ENCODE peak calls at places on chromosomes 11 and 22, in eight cellular contexts. I is naive B cell; M is AML-193; W is activated CD4-positive, alpha-beta T cell treated with anti-CD3 and anti-CD28 coated beads for 24 hours; P is vagina; B is WTC11; E is prostate gland; A is naive thymus-derived CD4-positive, alpha-beta T cell. R is an unnamed sample.

GRCh38 chr11:113906038-113906437 is 1.4 kb downstream of the HTR3B start:
- DNase-seq in E (peak; percentile 84), W (no peak), B (peak; percentile 42), A (no peak), I (no peak), M (no peak), P (no peak), R (peak; percentile 50)

GRCh38 chr22:36595968-36596367 is 67.0 kb upstream of the EIF3D start:
- DNase-seq in B (no peak), P (no peak), W (no peak), I (no peak), E (no peak), A (no peak), M (no peak), R (no peak)

GRCh38 chr11:64745523-64746328 is 1.8 kb upstream of the RASGRP2 start:
- DNase-seq in I (peak; percentile 90), A (peak; percentile 79), W (no peak), M (peak; percentile 45), E (peak; percentile 36), P (no peak), B (peak; percentile 89), R (peak; percentile 94)

GRCh38 chr22:27420817-27421361 is 380.7 kb downstream of the MN1 start:
- DNase-seq in E (peak; percentile 92), P (no peak), I (no peak), M (no peak), A (no peak), B (no peak), W (no peak), R (no peak)

GRCh38 chr11:103624708-103625623 is 411.5 kb upstream of the DDI1 start:
- DNase-seq in P (no peak), I (no peak), A (no peak), B (no peak), E (no peak), M (no peak), W (no peak), R (peak; percentile 14)

GRCh38 chr11:19933801-19934488 is 221.3 kb downstream of the NAV2 start:
- DNase-seq in B (no peak), P (peak; percentile 82), E (no peak), A (no peak), M (no peak), W (no peak), I (no peak), R (no peak)

GRCh38 chr22:50178871-50179869 is 6.5 kb upstream of the TRABD start:
- DNase-seq in M (no peak), B (no peak), A (no peak), W (no peak), E (no peak), P (no peak), I (no peak), R (no peak)

GRCh38 chr22:19644314-19645223 is 69.7 kb upstream of the SEPTIN5 start:
- DNase-seq in P (no peak), E (no peak), M (peak; percentile 78), A (no peak), I (no peak), B (no peak), W (no peak), R (no peak)

GRCh38 chr11:14362613-14363012 is 3.6 kb upstream of the RRAS2 start:
- DNase-seq in E (no peak), B (no peak), I (no peak), P (no peak), A (no peak), W (no peak), M (no peak), R (no peak)

GRCh38 chr11:78567209-78567608 is 7.5 kb downstream of the NARS2 start:
- DNase-seq in P (no peak), A (no peak), B (no peak), M (no peak), E (no peak), W (no peak), I (no peak), R (no peak)

GRCh38 chr22:26779108-26779507 is 121.7 kb downstream of the MIAT start:
- DNase-seq in B (no peak), M (no peak), W (no peak), P (no peak), I (no peak), A (no peak), E (no peak), R (no peak)

GRCh38 chr22:42720263-42721044 is at the start of gene A4GALT:
- DNase-seq in W (no peak), A (no peak), B (peak; percentile 45), P (no peak), M (no peak), I (peak; percentile 10), E (no peak), R (peak; percentile 84)

GRCh38 chr11:72813740-72814138 is 472 bp upstream of the ATG16L2 start:
- DNase-seq in B (no peak), E (peak; percentile 74), P (peak; percentile 90), M (peak; percentile 75), A (peak; percentile 77), W (peak; percentile 70), I (no peak), R (peak; percentile 86)

GRCh38 chr11:76369406-76369805 is 11.5 kb downstream of the THAP12 start:
- DNase-seq in E (no peak), W (no peak), M (no peak), I (no peak), B (no peak), A (no peak), P (no peak), R (no peak)

GRCh38 chr11:31150841-31151240 is 218.7 kb downstream of the DCDC1 start:
- DNase-seq in P (no peak), M (no peak), W (no peak), B (no peak), I (no peak), A (no peak), E (no peak), R (no peak)

GRCh38 chr22:36244522-36245391 is 5.4 kb upstream of the APOL2 start:
- DNase-seq in B (no peak), I (no peak), E (no peak), A (no peak), W (no peak), P (peak; percentile 91), M (no peak), R (no peak)

GRCh38 chr11:82776377-82776776 is 42.7 kb upstream of the FAM181B start:
- DNase-seq in A (no peak), P (no peak), E (no peak), I (no peak), M (no peak), W (no peak), B (no peak), R (no peak)

GRCh38 chr11:91946397-91947090 is 278.1 kb upstream of the FAT3 start:
- DNase-seq in E (no peak), A (no peak), B (no peak), P (no peak), I (no peak), M (no peak), W (no peak), R (no peak)

GRCh38 chr11:124481365-124482323 is 36.1 kb upstream of the OR8B8 start:
- DNase-seq in E (no peak), W (no peak), M (peak; percentile 45), I (no peak), B (no peak), A (no peak), P (no peak), R (peak; percentile 35)

GRCh38 chr11:88175707-88176066 is 444 bp upstream of the RAB38 start:
- DNase-seq in E (no peak), P (no peak), M (peak; percentile 38), W (no peak), B (no peak), I (no peak), A (no peak), R (no peak)

GRCh38 chr11:77187776-77188175 is 59.7 kb downstream of the MYO7A start:
- DNase-seq in P (no peak), B (no peak), W (no peak), I (no peak), A (no peak), E (no peak), M (no peak), R (no peak)

GRCh38 chr11:110472858-110473257 is 43.1 kb downstream of the FDX1 start:
- DNase-seq in E (no peak), I (no peak), M (no peak), B (no peak), P (no peak), W (no peak), A (no peak), R (no peak)

GRCh38 chr11:115695677-115696451 is 191.6 kb upstream of the CADM1 start:
- DNase-seq in W (no peak), M (no peak), A (no peak), P (no peak), B (no peak), I (no peak), E (no peak), R (no peak)

GRCh38 chr11:116162086-116162485 is 610.7 kb downstream of the BUD13 start:
- DNase-seq in A (no peak), W (no peak), P (peak; percentile 54), M (no peak), I (no peak), E (no peak), B (no peak), R (no peak)

GRCh38 chr11:31487848-31488247 is 21.6 kb downstream of the IMMP1L start:
- DNase-seq in W (no peak), M (peak; percentile 52), A (no peak), I (peak; percentile 8), E (no peak), B (no peak), P (no peak), R (peak; percentile 13)

GRCh38 chr11:72777755-72778278 is 16.0 kb downstream of the STARD10 start:
- DNase-seq in I (no peak), B (no peak), P (no peak), E (no peak), W (no peak), M (no peak), A (no peak), R (no peak)

GRCh38 chr22:38938221-38938620 is 19.2 kb upstream of the APOBEC3A start:
- DNase-seq in A (no peak), M (no peak), B (no peak), P (no peak), E (no peak), W (no peak), I (no peak), R (no peak)

GRCh38 chr22:44616461-44616860 is 85.5 kb upstream of the PRR5 start:
- DNase-seq in P (no peak), I (no peak), E (no peak), W (no peak), M (no peak), A (no peak), B (no peak), R (no peak)

GRCh38 chr11:78101073-78101472 is 21.4 kb upstream of the NDUFC2 start:
- DNase-seq in B (no peak), W (no peak), I (no peak), M (no peak), P (no peak), A (no peak), E (no peak), R (no peak)

GRCh38 chr22:41857160-41857859 is 24.4 kb downstream of the SREBF2 start:
- DNase-seq in W (peak; percentile 69), A (peak; percentile 71), M (peak; percentile 77), B (peak; percentile 69), E (peak; percentile 29), P (no peak), I (peak; percentile 53), R (peak; percentile 72)

GRCh38 chr22:38949889-38950405 is 7.5 kb upstream of the APOBEC3A start:
- DNase-seq in W (no peak), B (no peak), E (no peak), P (no peak), M (no peak), I (no peak), A (no peak), R (no peak)

GRCh38 chr11:36092314-36093030 is 148.6 kb downstream of the LDLRAD3 start:
- DNase-seq in W (no peak), B (peak; percentile 33), E (no peak), A (no peak), P (no peak), M (no peak), I (no peak), R (peak; percentile 25)

GRCh38 chr11:38718659-38719058 is 2120.6 kb upstream of the RAG2 start:
- DNase-seq in E (no peak), A (no peak), P (no peak), W (no peak), I (no peak), B (no peak), M (no peak), R (peak; percentile 4)

R was measured in iPS-NIHi11.